ENCODE peak calls at places on chromosomes 5 and 9, in six cellular contexts. Z, B, H, F, G and X are unnamed samples.

GRCh38 chr9:98993570-98993945 is 49.9 kb downstream of the COL15A1 start:
- DNase-seq in B (peak; percentile 5), Z (no peak), G (peak; percentile 55), F (no peak), H (peak; percentile 68), X (no peak)

GRCh38 chr5:148910686-148911361 is 84.4 kb downstream of the ADRB2 start:
- DNase-seq in G (peak; percentile 51), H (peak; percentile 14), B (no peak), F (no peak), Z (peak; percentile 64), X (no peak)

GRCh38 chr5:151670953-151671636 is 15.6 kb downstream of the SPARC start:
- DNase-seq in B (no peak), Z (peak; percentile 61), G (peak; percentile 75), F (no peak), H (no peak), X (no peak)

GRCh38 chr9:126587187-126588185 is 26.2 kb upstream of the LMX1B start:
- DNase-seq in H (no peak), G (peak; percentile 64), B (no peak), Z (no peak), F (no peak), X (no peak)

GRCh38 chr9:23683021-23683431 is 143.0 kb downstream of the ELAVL2 start:
- DNase-seq in B (no peak), G (peak; percentile 67), F (no peak), H (peak; percentile 21), Z (no peak), X (no peak)

GRCh38 chr9:114718801-114719221 is 36.8 kb upstream of the TEX48 start:
- DNase-seq in B (peak; percentile 34), F (no peak), H (no peak), Z (no peak), G (no peak), X (no peak)

GRCh38 chr9:117414906-117415583 is at the start of gene ASTN2:
- DNase-seq in G (peak; percentile 4), Z (no peak), H (peak; percentile 27), F (no peak), B (peak; percentile 67), X (peak; percentile 37)

GRCh38 chr5:41157272-41157671 is 56.1 kb downstream of the C6 start:
- DNase-seq in Z (peak; percentile 54), F (no peak), B (no peak), G (no peak), H (no peak), X (no peak)

GRCh38 chr9:107999011-107999410 is 509.4 kb upstream of the KLF4 start:
- DNase-seq in Z (no peak), G (no peak), F (peak; percentile 50), B (peak; percentile 59), H (peak; percentile 96), X (no peak)

GRCh38 chr5:151733727-151734408 is 24.6 kb downstream of the ATOX1 start:
- DNase-seq in Z (peak; percentile 41), H (no peak), F (no peak), G (no peak), B (no peak), X (no peak)

GRCh38 chr5:144567416-144567770 is 396.7 kb downstream of the KCTD16 start:
- DNase-seq in Z (peak; percentile 64), G (peak; percentile 59), F (no peak), H (peak; percentile 3), B (no peak), X (no peak)

DNA sequence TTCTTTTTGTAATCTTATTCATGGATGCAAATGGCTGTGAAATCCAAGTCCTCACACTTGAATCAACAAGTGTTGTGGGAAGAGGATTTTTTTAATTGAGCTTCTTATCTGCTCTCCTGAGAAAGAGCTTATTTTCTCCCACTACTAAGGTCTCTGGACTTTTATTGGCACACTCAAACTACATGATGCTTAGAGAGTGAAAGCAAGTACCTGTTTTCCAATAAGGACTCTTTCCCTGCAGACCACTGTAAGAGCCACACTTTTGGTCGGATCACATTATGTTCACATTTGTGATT is 546.4 kb upstream of the ARRDC3 start:
- DNase-seq in Z (no peak), G (no peak), B (no peak), H (no peak), F (no peak), X (no peak)
- H3K14ac ChIP-seq in Z (no peak overlapping the region), G (no peak overlapping the region), B (no peak overlapping the region), H (no peak overlapping the region), F (no peak overlapping the region), X (no peak overlapping the region)

GRCh38 chr9:96085536-96086143 is 210.1 kb downstream of the ERCC6L2 start:
- DNase-seq in H (no peak), F (no peak), G (no peak), B (no peak), Z (no peak), X (no peak)
- H2AK5ac ChIP-seq in H (no peak overlapping the region), F (no peak overlapping the region), G (no peak overlapping the region), B (no peak overlapping the region), Z (no peak overlapping the region), X (no peak overlapping the region)

GRCh38 chr5:154478752-154479159 is 729 bp upstream of the HAND1 start:
- DNase-seq in G (peak; percentile 22), Z (no peak), H (no peak), B (peak; percentile 79), F (no peak), X (no peak)
- H3K23ac ChIP-seq in G (no peak overlapping the region), Z (no peak overlapping the region), H (no peak overlapping the region), B (no peak overlapping the region), F (no peak overlapping the region), X (no peak overlapping the region)

GRCh38 chr5:109654455-109654854 is 35.3 kb upstream of the MAN2A1 start:
- DNase-seq in B (no peak), H (no peak), F (no peak), Z (no peak), G (no peak), X (no peak)

GRCh38 chr5:109653840-109654239 is 35.9 kb upstream of the MAN2A1 start:
- DNase-seq in B (no peak), G (no peak), H (no peak), Z (no peak), F (no peak), X (no peak)

GRCh38 chr5:109656829-109657228 is 32.9 kb upstream of the MAN2A1 start:
- DNase-seq in F (no peak), H (peak; percentile 88), B (no peak), Z (peak; percentile 29), G (peak; percentile 82), X (no peak)

GRCh38 chr5:109653042-109653441 is 36.7 kb upstream of the MAN2A1 start:
- DNase-seq in B (no peak), F (no peak), G (no peak), H (no peak), Z (no peak), X (no peak)

GRCh38 chr5:109655841-109656240 is 33.9 kb upstream of the MAN2A1 start:
- DNase-seq in G (no peak), B (no peak), H (peak; percentile 27), F (no peak), Z (no peak), X (no peak)
- H3K14ac ChIP-seq in G (no peak overlapping the region), B (no peak overlapping the region), H (no peak overlapping the region), F (no peak overlapping the region), Z (no peak overlapping the region), X (no peak overlapping the region)

DNA sequence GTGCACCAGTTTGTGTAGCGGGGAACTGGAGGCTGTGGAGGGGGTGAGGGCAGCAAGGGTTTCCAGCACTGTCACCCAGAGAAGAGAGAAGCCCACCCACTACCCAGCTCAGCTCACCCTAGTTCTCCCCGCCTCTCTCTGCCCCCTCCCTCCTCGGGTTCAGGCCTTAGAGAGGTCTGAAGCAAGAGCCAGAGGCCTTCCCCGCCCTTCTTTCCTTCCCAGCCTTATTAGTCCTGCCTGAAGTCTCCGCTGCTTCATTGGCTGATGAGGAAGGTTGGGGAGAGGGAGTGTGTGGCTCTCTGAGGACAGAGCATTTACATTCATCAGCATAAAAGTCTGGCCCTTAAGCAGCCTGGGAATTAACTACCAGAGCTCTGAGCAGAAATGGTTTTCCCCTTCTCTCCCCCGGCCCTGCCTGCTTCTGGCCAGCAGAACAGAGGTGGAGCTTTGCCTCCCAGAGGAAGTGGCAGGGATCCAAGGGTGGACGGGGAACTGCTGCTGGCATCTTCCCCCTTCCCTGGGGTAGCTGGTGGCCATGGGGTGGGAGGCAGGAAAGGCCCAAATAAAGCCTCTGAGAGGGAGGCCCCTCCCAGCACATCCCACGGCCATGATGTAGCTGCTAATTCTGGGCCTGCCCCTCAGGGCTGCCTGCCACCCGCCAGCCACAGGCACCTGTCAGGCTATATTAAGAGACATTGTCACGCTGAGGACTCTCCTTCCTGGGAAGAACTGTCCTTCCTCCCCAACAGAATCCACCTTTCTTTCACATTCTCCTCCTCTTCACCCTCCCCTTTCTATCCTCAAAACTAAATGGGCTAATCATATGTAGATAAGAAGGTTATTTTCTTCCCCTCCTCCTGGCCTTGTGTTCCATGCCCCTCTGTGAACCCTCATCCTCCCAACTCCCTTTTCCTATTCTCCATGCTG is 4.2 kb downstream of the DNAJB5 start:
- DNase-seq in H (no peak), F (no peak), G (peak; percentile 81), B (peak; percentile 78), Z (peak; percentile 61), X (no peak)
- H2AK5ac ChIP-seq in H (peak overlapping the region; percentile 4), F (no peak overlapping the region), G (no peak overlapping the region), B (no peak overlapping the region), Z (peak overlapping the region; percentile 96), X (no peak overlapping the region)